ENCODE peak calls at places on chromosomes 6 and 20, in seven cellular contexts. One of them, this sample, is unnamed.

GRCh38 chr6:1770435-1770843 is 160.7 kb downstream of the FOXC1 start:
- DNase-seq in choroid plexus epithelial cell: no peak
- DNase-seq in stomach: no peak
- DNase-seq in NCI-H446 treated with DMSO at 0.1 percent for 48 hours: no peak
- DNase-seq in HFFc6: peak; percentile 6
- DNase-seq in GM04503: no peak
- DNase-seq in esophagus squamous epithelium: no peak
- DNase-seq in this sample: peak; percentile 70

GRCh38 chr6:167968091-167968490 is 29.4 kb upstream of the KIF25 start:
- DNase-seq in esophagus squamous epithelium: no peak
- DNase-seq in GM04503: no peak
- DNase-seq in choroid plexus epithelial cell: peak; percentile 22
- DNase-seq in HFFc6: no peak
- DNase-seq in stomach: no peak
- DNase-seq in NCI-H446 treated with DMSO at 0.1 percent for 48 hours: no peak
- DNase-seq in this sample: no peak

GRCh38 chr20:2741463-2741862 is 48.9 kb downstream of the EBF4 start:
- DNase-seq in esophagus squamous epithelium: no peak
- DNase-seq in stomach: no peak
- DNase-seq in NCI-H446 treated with DMSO at 0.1 percent for 48 hours: no peak
- DNase-seq in GM04503: no peak
- DNase-seq in HFFc6: no peak
- DNase-seq in choroid plexus epithelial cell: no peak
- DNase-seq in this sample: no peak

GRCh38 chr6:49366539-49366938 is 96.5 kb downstream of the MMUT start:
- DNase-seq in esophagus squamous epithelium: no peak
- DNase-seq in choroid plexus epithelial cell: no peak
- DNase-seq in GM04503: no peak
- DNase-seq in HFFc6: no peak
- DNase-seq in NCI-H446 treated with DMSO at 0.1 percent for 48 hours: no peak
- DNase-seq in stomach: no peak
- DNase-seq in this sample: no peak

GRCh38 chr20:47453167-47453782 is 48.4 kb upstream of the NCOA3 start:
- DNase-seq in choroid plexus epithelial cell: peak; percentile 79
- DNase-seq in esophagus squamous epithelium: no peak
- DNase-seq in stomach: no peak
- DNase-seq in GM04503: peak; percentile 70
- DNase-seq in NCI-H446 treated with DMSO at 0.1 percent for 48 hours: no peak
- DNase-seq in HFFc6: peak; percentile 96
- DNase-seq in this sample: peak; percentile 86

GRCh38 chr20:47610945-47611250 is 109.2 kb downstream of the NCOA3 start:
- DNase-seq in stomach: no peak
- DNase-seq in GM04503: no peak
- DNase-seq in esophagus squamous epithelium: no peak
- DNase-seq in NCI-H446 treated with DMSO at 0.1 percent for 48 hours: no peak
- DNase-seq in HFFc6: no peak
- DNase-seq in choroid plexus epithelial cell: no peak
- DNase-seq in this sample: no peak

GRCh38 chr20:41137412-41138216 is at the start of gene PLCG1:
- DNase-seq in choroid plexus epithelial cell: peak; percentile 72
- DNase-seq in GM04503: no peak
- DNase-seq in NCI-H446 treated with DMSO at 0.1 percent for 48 hours: peak; percentile 49
- DNase-seq in esophagus squamous epithelium: peak; percentile 18
- DNase-seq in stomach: peak; percentile 84
- DNase-seq in HFFc6: peak; percentile 40
- DNase-seq in this sample: peak; percentile 47

GRCh38 chr20:7415427-7415826 is 524.8 kb downstream of the HAO1 start:
- DNase-seq in stomach: no peak
- DNase-seq in choroid plexus epithelial cell: no peak
- DNase-seq in HFFc6: no peak
- DNase-seq in GM04503: no peak
- DNase-seq in NCI-H446 treated with DMSO at 0.1 percent for 48 hours: no peak
- DNase-seq in esophagus squamous epithelium: no peak
- DNase-seq in this sample: no peak

GRCh38 chr6:9131616-9132015 is 696.3 kb upstream of the SLC35B3 start:
- DNase-seq in GM04503: no peak
- DNase-seq in NCI-H446 treated with DMSO at 0.1 percent for 48 hours: no peak
- DNase-seq in stomach: peak; percentile 28
- DNase-seq in choroid plexus epithelial cell: no peak
- DNase-seq in HFFc6: no peak
- DNase-seq in esophagus squamous epithelium: no peak
- DNase-seq in this sample: no peak

GRCh38 chr6:143236151-143236788 is 175.6 kb downstream of the AIG1 start:
- DNase-seq in GM04503: peak; percentile 57
- DNase-seq in choroid plexus epithelial cell: peak; percentile 11
- DNase-seq in NCI-H446 treated with DMSO at 0.1 percent for 48 hours: peak; percentile 68
- DNase-seq in HFFc6: peak; percentile 54
- DNase-seq in esophagus squamous epithelium: no peak
- DNase-seq in stomach: no peak
- DNase-seq in this sample: peak; percentile 8

GRCh38 chr6:96015791-96016776 is at the start of gene FUT9:
- DNase-seq in stomach: peak; percentile 78
- DNase-seq in esophagus squamous epithelium: no peak
- DNase-seq in GM04503: no peak
- DNase-seq in choroid plexus epithelial cell: no peak
- DNase-seq in NCI-H446 treated with DMSO at 0.1 percent for 48 hours: peak; percentile 88
- DNase-seq in HFFc6: no peak
- DNase-seq in this sample: peak; percentile 1

GRCh38 chr20:6562111-6562510 is 205.4 kb upstream of the BMP2 start:
- DNase-seq in GM04503: no peak
- DNase-seq in NCI-H446 treated with DMSO at 0.1 percent for 48 hours: no peak
- DNase-seq in esophagus squamous epithelium: no peak
- DNase-seq in HFFc6: no peak
- DNase-seq in stomach: no peak
- DNase-seq in choroid plexus epithelial cell: peak; percentile 97
- DNase-seq in this sample: peak; percentile 90

This sample was measured in astrocyte.